ENCODE peak calls at places on chromosomes 3 and 15, in five cellular contexts. T, C, S, K and F are unnamed samples.

GRCh38 chr3:43160664-43161063 is 54.8 kb upstream of the POMGNT2 start:
- DNase-seq in C (no peak), T (no peak), K (no peak), S (no peak), F (no peak)

GRCh38 chr3:25900171-25900570 is 110.3 kb downstream of the OXSM start:
- DNase-seq in K (no peak), T (no peak), S (no peak), C (no peak), F (no peak)

GRCh38 chr3:188706176-188706575 is 465.6 kb upstream of the TPRG1 start:
- DNase-seq in K (no peak), C (peak), T (no peak), S (no peak), F (no peak)

GRCh38 chr15:48794697-48795134 is 16.2 kb downstream of the CEP152 start:
- DNase-seq in S (no peak), C (peak), K (no peak), T (no peak), F (no peak)

GRCh38 chr3:45595364-45596154 is 1.0 kb downstream of the LIMD1 start:
- DNase-seq in T (peak), C (no peak), S (peak), K (peak), F (no peak)

GRCh38 chr3:195172896-195173295 is 98.1 kb downstream of the XXYLT1 start:
- DNase-seq in T (no peak), S (no peak), K (no peak), C (no peak), F (no peak)

GRCh38 chr3:132535575-132536441 is 61.3 kb upstream of the ACKR4 start:
- DNase-seq in S (peak), C (peak), K (no peak), T (peak), F (no peak)

GRCh38 chr3:193805448-193805847 is 212.4 kb downstream of the OPA1 start:
- DNase-seq in K (no peak), S (peak), T (peak), C (peak), F (no peak)

GRCh38 chr15:77580991-77581682 is 51.6 kb downstream of the LINGO1 start:
- DNase-seq in S (peak), K (no peak), T (peak), C (peak), F (no peak)

GRCh38 chr15:49415638-49416037 is 7.4 kb upstream of the FGF7 start:
- DNase-seq in C (peak), S (no peak), K (no peak), T (no peak), F (no peak)

GRCh38 chr15:63504979-63505841 is 817 bp downstream of the USP3 start:
- DNase-seq in C (peak), K (peak), T (peak), S (peak), F (peak)
- TF ChIP-seq CTCF in C (no peak), K (peak), T (no peak), S (no peak), F (no peak)

GRCh38 chr3:127848131-127849129 is 26.1 kb upstream of the MGLL start:
- DNase-seq in T (no peak), C (peak), S (no peak), K (no peak), F (no peak)

GRCh38 chr3:127846576-127846975 is 24.3 kb upstream of the MGLL start:
- DNase-seq in S (no peak), K (no peak), C (no peak), T (no peak), F (no peak)

GRCh38 chr3:127849368-127849767 is 27.1 kb upstream of the MGLL start:
- DNase-seq in T (no peak), S (no peak), K (no peak), C (no peak), F (no peak)

GRCh38 chr3:127844326-127844942 is 22.1 kb upstream of the MGLL start:
- DNase-seq in T (no peak), K (no peak), C (no peak), S (no peak), F (no peak)

DNA sequence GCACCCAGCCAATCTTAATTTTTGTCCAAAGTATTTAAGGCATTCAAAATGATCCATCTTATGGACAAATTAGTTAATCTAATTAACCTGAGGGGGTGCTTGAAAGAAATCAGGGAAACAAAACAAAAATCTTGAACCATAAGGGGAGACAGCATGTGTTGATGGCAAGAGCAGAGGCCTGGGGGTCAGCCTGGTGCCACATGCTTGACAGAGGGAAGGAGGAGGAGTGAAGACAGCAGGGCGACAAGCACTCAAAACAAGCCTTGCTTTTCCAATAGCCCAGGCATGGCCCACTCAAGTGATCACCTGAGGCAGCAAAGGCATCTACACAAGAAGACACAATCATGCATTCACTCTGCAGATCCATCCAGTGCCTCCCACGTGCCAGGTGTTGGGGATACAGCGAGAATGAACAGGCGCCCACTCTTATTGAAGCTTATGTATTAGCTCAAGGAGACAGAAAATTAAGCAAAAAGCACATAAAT is 25.0 kb upstream of the MGLL start:
- DNase-seq in T (no peak), S (no peak), K (no peak), C (no peak), F (no peak)
- H3K27ac ChIP-seq in T (no peak), S (no peak), K (no peak), C (no peak), F (no peak)

GRCh38 chr15:100383302-100384107 is 41.7 kb upstream of the ADAMTS17 start:
- DNase-seq in K (no peak), S (no peak), T (no peak), C (peak), F (no peak)
- TF ChIP-seq CTCF in K (peak), S (peak), T (peak), C (no peak), F (peak)

GRCh38 chr3:184496933-184497332 is 64.7 kb upstream of the EPHB3 start:
- DNase-seq in K (no peak), S (no peak), T (no peak), C (no peak), F (no peak)
- H3K27ac ChIP-seq in K (no peak), S (no peak), T (no peak), C (no peak), F (no peak)

GRCh38 chr3:14208977-14209394 is 30.4 kb downstream of the LSM3 start:
- DNase-seq in K (no peak), T (no peak), C (peak), S (no peak), F (no peak)
- TF ChIP-seq CTCF in K (no peak), T (no peak), C (no peak), S (no peak), F (no peak)

DNA sequence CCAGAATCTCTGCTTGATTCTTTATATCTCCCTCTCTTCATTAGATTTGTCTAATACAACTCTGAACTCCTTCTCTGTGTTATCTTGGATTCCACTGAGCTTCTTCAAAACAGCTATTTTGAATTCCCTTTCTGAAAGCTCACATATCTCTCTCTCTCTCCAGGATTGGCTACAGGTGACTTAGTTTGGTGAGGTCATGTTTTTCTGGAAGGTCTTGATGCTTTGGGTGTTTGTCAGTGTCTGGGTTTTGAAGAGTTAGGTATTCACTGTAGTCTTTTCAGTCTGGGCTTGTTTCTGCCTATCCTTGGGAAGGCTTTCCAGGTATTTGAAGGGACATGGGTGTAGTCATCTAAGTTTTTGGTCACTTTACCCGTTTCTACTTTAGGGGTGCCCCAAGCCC is 781.8 kb downstream of the FHIT start:
- DNase-seq in K (no peak), S (no peak), C (no peak), T (no peak), F (no peak)
- H3K27ac ChIP-seq in K (no peak), S (no peak), C (no peak), T (no peak), F (no peak)

DNA sequence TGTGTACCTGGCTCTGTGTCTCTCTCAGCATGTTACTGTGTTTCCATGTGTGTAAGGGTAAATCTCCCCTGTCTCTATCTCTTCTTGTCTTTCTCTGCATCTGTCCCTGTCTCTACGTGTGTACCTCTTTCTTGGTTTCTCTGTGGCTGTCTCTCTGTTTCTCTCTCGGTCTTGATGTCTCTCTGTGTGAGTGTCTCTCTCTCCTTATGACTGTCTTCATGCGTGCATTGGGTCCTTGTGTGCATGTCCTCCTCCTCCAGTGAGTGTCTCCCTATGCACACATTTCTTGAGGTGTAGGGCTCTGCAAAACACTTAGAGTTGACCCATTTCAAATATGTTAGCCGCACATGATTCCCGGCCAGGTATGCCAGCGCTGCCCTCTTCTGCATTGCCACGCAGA is 903.3 kb upstream of the CFAP20DC start:
- DNase-seq in S (no peak), K (no peak), T (no peak), C (no peak), F (no peak)
- TF ChIP-seq CTCF in S (no peak), K (no peak), T (no peak), C (no peak), F (no peak)

DNA sequence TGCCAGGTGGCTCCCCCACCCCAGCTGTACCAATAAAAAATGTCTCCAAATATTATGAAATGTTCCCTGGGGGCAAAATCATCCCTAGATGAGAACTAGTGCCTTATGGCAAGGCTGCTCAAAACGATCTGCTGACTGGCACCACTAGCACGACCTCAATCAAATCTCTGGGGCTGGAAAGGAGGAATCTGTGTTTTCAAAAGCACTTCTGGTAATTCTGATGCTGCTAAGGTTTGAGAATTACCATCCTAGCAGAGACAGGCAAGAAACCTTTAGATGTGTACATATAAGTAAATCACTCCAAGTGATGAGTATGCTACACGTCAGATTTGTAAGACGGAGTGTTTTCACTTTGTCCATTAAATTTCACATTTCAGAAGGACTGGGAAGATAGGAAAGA is 360.1 kb upstream of the THRB start:
- DNase-seq in C (no peak), S (no peak), T (no peak), K (no peak), F (no peak)
- H3K27ac ChIP-seq in C (no peak), S (no peak), T (no peak), K (no peak), F (no peak)

GRCh38 chr3:62003833-62004232 is 369.5 kb downstream of the FEZF2 start:
- DNase-seq in T (no peak), C (peak), K (no peak), S (no peak), F (no peak)
- TF ChIP-seq CTCF in T (no peak), C (no peak), K (no peak), S (no peak), F (no peak)

GRCh38 chr15:62558640-62559039 is 393.6 kb upstream of the C2CD4B start:
- DNase-seq in C (no peak), S (no peak), T (no peak), K (no peak), F (no peak)
- H3K27ac ChIP-seq in C (no peak), S (peak), T (peak), K (no peak), F (no peak)